ENCODE peak calls at places on chromosomes 2 and 18, in nine cellular contexts. W is right lobe of liver; P is pancreas; M is activated CD8-positive, alpha-beta T cell treated with anti-CD3 and anti-CD28 coated beads, Interleukin-2, amount 10 ng/mL, durations not matched to agents 7 days and 5 days; O is upper lobe of right lung; U is activated naive CD8-positive, alpha-beta T cell treated with anti-CD3 and anti-CD28 coated beads, Interleukin-2, amount 50 U/mL, for 24 hours; Q is heart left ventricle; S is left lung; L is T-helper 17 cell. H is an unnamed sample.

GRCh38 chr2:12169060-12169406 is 422.6 kb downstream of the LPIN1 start:
- ATAC-seq in O (peak), L (no peak), W (peak), P (peak), M (no peak), Q (peak), U (no peak), S (peak), H (peak)

GRCh38 chr18:66587430-66587829 is 16.5 kb downstream of the CDH19 start:
- ATAC-seq in W (no peak), L (no peak), S (no peak), M (no peak), O (no peak), U (no peak), Q (no peak), P (no peak), H (no peak)

GRCh38 chr2:242085941-242086621 is 216.6 kb downstream of the RTP5 start:
- ATAC-seq in L (peak), U (peak), S (peak), P (peak), Q (peak), O (peak), W (peak), M (no peak), H (peak)

GRCh38 chr2:196314157-196314556 is 142.8 kb upstream of the STK17B start:
- ATAC-seq in M (no peak), U (peak), S (no peak), L (no peak), P (no peak), W (no peak), O (no peak), Q (no peak), H (no peak)

GRCh38 chr2:16330571-16331351 is 334.9 kb downstream of the CYRIA start:
- ATAC-seq in L (no peak), M (no peak), U (no peak), W (no peak), P (no peak), O (peak), S (peak), Q (no peak), H (no peak)

GRCh38 chr2:69619725-69620124 is 23.8 kb downstream of the AAK1 start:
- ATAC-seq in P (no peak), M (peak), U (peak), L (peak), Q (peak), S (peak), O (peak), W (no peak), H (no peak)

GRCh38 chr18:25225152-25225551 is 126.8 kb downstream of the ZNF521 start:
- ATAC-seq in L (no peak), P (no peak), O (no peak), U (no peak), W (no peak), S (peak), Q (peak), M (no peak), H (no peak)

GRCh38 chr2:168525020-168525419 is 68.9 kb downstream of the CERS6 start:
- ATAC-seq in O (no peak), P (no peak), L (no peak), Q (no peak), M (no peak), W (no peak), S (no peak), U (no peak), H (no peak)

GRCh38 chr2:20879221-20879620 is 56.3 kb upstream of the LDAH start:
- ATAC-seq in O (peak), U (no peak), M (no peak), S (no peak), L (no peak), W (no peak), Q (no peak), P (no peak), H (no peak)

GRCh38 chr18:35573531-35573930 is 8.0 kb upstream of the GALNT1 start:
- ATAC-seq in O (no peak), L (no peak), S (no peak), Q (peak), P (no peak), U (peak), M (peak), W (peak), H (no peak)

H was measured in gastroesophageal sphincter.